ENCODE peak calls at places on chromosomes 11 and 22, in six cellular contexts. C is left ventricle myocardium inferior, L is left lung, Z is hepatocyte, B is PC-9, J is IMR-90. S is an unnamed sample.

GRCh38 chr11:92697461-92698314 is 271.8 kb upstream of the MTNR1B start:
- DNase-seq in C (no peak), J (peak; percentile 2), Z (no peak), B (no peak), L (no peak), S (no peak)

GRCh38 chr11:3855808-3856491 is 486 bp downstream of the STIM1 start:
- DNase-seq in J (no peak), L (peak; percentile 59), B (peak; percentile 43), C (peak; percentile 56), Z (peak; percentile 51), S (peak; percentile 13)

GRCh38 chr22:23184764-23185113 is 4.4 kb downstream of the BCR start:
- DNase-seq in L (no peak), J (no peak), B (no peak), Z (no peak), C (no peak), S (no peak)

GRCh38 chr22:38031491-38031890 is 25.7 kb upstream of the PICK1 start:
- DNase-seq in B (no peak), Z (no peak), C (no peak), L (no peak), J (no peak), S (no peak)

GRCh38 chr11:102600666-102601065 is 24.5 kb downstream of the MMP20 start:
- DNase-seq in B (no peak), C (no peak), Z (no peak), J (no peak), L (no peak), S (no peak)

GRCh38 chr11:44788536-44789227 is 61.9 kb downstream of the TSPAN18 start:
- DNase-seq in Z (no peak), J (peak; percentile 49), B (no peak), L (peak; percentile 11), C (no peak), S (no peak)

GRCh38 chr11:17537261-17537660 is 7.0 kb downstream of the USH1C start:
- DNase-seq in C (no peak), L (no peak), Z (no peak), B (no peak), J (no peak), S (no peak)

GRCh38 chr11:7654094-7654742 is 19.1 kb downstream of the CYB5R2 start:
- DNase-seq in Z (no peak), C (no peak), B (no peak), J (no peak), L (no peak), S (peak; percentile 61)

GRCh38 chr11:63841554-63841953 is 2.6 kb downstream of the MARK2 start:
- DNase-seq in Z (peak; percentile 48), C (no peak), J (peak; percentile 22), B (peak; percentile 78), L (peak; percentile 73), S (no peak)

GRCh38 chr11:128728767-128729587 is 35.1 kb downstream of the FLI1 start:
- DNase-seq in Z (no peak), B (no peak), L (no peak), C (no peak), J (no peak), S (no peak)

GRCh38 chr11:12678991-12679390 is 4.8 kb downstream of the TEAD1 start:
- DNase-seq in C (no peak), L (no peak), Z (no peak), J (no peak), B (no peak), S (no peak)

GRCh38 chr11:119491753-119492455 is 68.9 kb upstream of the THY1 start:
- DNase-seq in C (no peak), Z (no peak), B (no peak), L (no peak), J (peak; percentile 12), S (no peak)

GRCh38 chr22:49893025-49893424 is 25.2 kb downstream of the ALG12 start:
- DNase-seq in J (no peak), B (no peak), Z (no peak), L (no peak), C (no peak), S (no peak)

DNA sequence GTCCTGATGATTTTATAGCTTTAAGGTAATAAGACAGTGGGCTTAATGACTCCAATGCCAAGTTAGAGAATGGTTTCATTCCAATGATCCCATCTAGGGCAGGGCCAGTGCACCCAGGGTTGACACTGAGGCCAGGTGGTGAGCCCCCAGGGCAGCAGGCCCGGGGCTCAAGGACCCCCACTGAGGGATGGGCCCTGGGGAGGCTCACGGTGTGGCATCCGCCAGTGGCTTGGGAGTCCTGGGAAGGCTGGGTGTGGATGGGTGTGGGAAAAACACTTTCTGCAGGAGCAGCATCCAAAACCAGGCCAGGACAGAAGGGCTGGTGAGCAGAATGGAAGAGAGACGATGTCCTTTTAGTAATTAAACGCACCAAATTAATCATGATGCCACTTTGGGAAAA is 626.3 kb downstream of the TBC1D22A start:
- DNase-seq in Z (no peak), L (no peak), B (no peak), J (no peak), C (no peak), S (no peak)
- H3K9me3 ChIP-seq in Z (no peaks in the 10 kb centered on the region), L (no peaks in the 10 kb centered on the region), B (no peaks in the 10 kb centered on the region), J (peaks cover 22% of the 10 kb centered on the region), C (no peaks in the 10 kb centered on the region), S (no peaks in the 10 kb centered on the region)

GRCh38 chr11:117806906-117807305 is 9.9 kb upstream of the DSCAML1 start:
- DNase-seq in B (no peak), J (no peak), C (no peak), Z (no peak), L (no peak), S (no peak)

GRCh38 chr11:117808768-117809167 is 11.8 kb upstream of the DSCAML1 start:
- DNase-seq in J (no peak), L (no peak), B (no peak), C (no peak), Z (no peak), S (no peak)

GRCh38 chr11:117805048-117805447 is 8.0 kb upstream of the DSCAML1 start:
- DNase-seq in C (no peak), J (no peak), L (no peak), B (no peak), Z (no peak), S (no peak)

GRCh38 chr11:117807482-117808272 is 10.7 kb upstream of the DSCAML1 start:
- DNase-seq in L (no peak), C (peak; percentile 82), J (peak; percentile 51), B (peak; percentile 40), Z (peak; percentile 89), S (peak; percentile 83)

GRCh38 chr11:117809236-117810055 is 12.4 kb upstream of the DSCAML1 start:
- DNase-seq in Z (peak; percentile 91), B (peak; percentile 32), J (peak; percentile 8), C (peak; percentile 80), L (peak; percentile 71), S (peak; percentile 92)
- TF ChIP-seq CTCF in Z (peak; percentile 72), B (peak; percentile 46), J (peak; percentile 26), C (peak; percentile 80), L (peak; percentile 34), S (peak; percentile 80)

DNA sequence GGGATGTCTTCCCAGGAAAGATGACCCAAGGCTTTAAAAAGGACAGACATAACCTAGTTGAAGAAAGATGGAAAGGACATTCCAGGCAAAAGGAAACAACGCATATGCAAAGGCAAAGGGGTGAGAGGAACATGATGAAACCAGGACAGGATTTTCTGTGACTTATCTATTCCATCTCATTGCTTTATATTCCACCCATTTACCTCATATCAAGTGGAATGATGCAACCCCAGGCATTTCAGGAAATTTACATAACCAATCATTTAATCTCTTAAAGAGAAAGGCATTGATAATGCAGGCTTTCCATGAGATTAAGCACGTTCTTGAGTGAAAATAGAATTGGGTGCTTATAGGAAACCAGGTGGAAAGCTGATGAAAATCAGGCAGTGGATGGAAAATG is 13.0 kb downstream of the FZD4 start:
- DNase-seq in L (no peak), B (no peak), C (no peak), Z (no peak), J (peak; percentile 29), S (no peak)
- H3K4me1 ChIP-seq in L (peaks cover 37% of the 10 kb centered on the region), B (peaks cover 15% of the 10 kb centered on the region), C (peaks cover 88% of the 10 kb centered on the region), Z (peaks cover 37% of the 10 kb centered on the region), J (peaks cover 16% of the 10 kb centered on the region), S (no peaks in the 10 kb centered on the region)

GRCh38 chr11:48210052-48210451 is 6.6 kb upstream of the OR4B1 start:
- DNase-seq in C (no peak), Z (no peak), B (peak; percentile 3), J (peak; percentile 17), L (no peak), S (peak; percentile 4)

GRCh38 chr11:48207881-48208280 is 8.7 kb upstream of the OR4B1 start:
- DNase-seq in J (no peak), B (no peak), L (no peak), C (no peak), Z (no peak), S (no peak)
- H3K9me3 ChIP-seq in J (no peaks in the 10 kb centered on the region), B (no peaks in the 10 kb centered on the region), L (no peaks in the 10 kb centered on the region), C (no peaks in the 10 kb centered on the region), Z (no peaks in the 10 kb centered on the region), S (no peaks in the 10 kb centered on the region)

GRCh38 chr11:106152013-106152412 is 74.6 kb downstream of the AASDHPPT start:
- DNase-seq in C (no peak), Z (no peak), L (no peak), B (no peak), J (peak; percentile 17), S (no peak)
- TF ChIP-seq CTCF in C (no peak), Z (peak; percentile 22), L (no peak), B (peak; percentile 11), J (no peak), S (no peak)

GRCh38 chr22:45787770-45788169 is 116.1 kb downstream of the ATXN10 start:
- DNase-seq in C (no peak), B (no peak), L (no peak), J (peak; percentile 42), Z (no peak), S (no peak)
- H3K4me1 ChIP-seq in C (peaks cover 39% of the 10 kb centered on the region), B (peaks cover 31% of the 10 kb centered on the region), L (peaks cover 22% of the 10 kb centered on the region), J (peaks cover 27% of the 10 kb centered on the region), Z (no peaks in the 10 kb centered on the region), S (no peaks in the 10 kb centered on the region)